ENCODE peak calls at places on chromosomes 3 and 15, in nine cellular contexts. O, B, H, T, Y, D, S, K and Z are unnamed samples.

GRCh38 chr3:29240248-29240647 is 40.6 kb upstream of the RBMS3 start:
- DNase-seq in O (no peak), B (no peak), H (peak), T (no peak), Y (no peak), D (no peak), S (no peak), K (peak), Z (no peak)

GRCh38 chr3:52216585-52217408 is 8.6 kb downstream of the TLR9 start:
- DNase-seq in O (peak), B (peak), H (peak), T (peak), Y (no peak), D (no peak), S (peak), K (peak), Z (no peak)

GRCh38 chr3:181752202-181752671 is 40.5 kb downstream of the SOX2 start:
- DNase-seq in O (no peak), B (no peak), H (no peak), T (no peak), Y (no peak), D (no peak), S (no peak), K (no peak), Z (no peak)

GRCh38 chr3:110026421-110026820 is 689.1 kb upstream of the DPPA4 start:
- DNase-seq in O (no peak), B (no peak), H (no peak), T (no peak), Y (no peak), D (no peak), S (no peak), K (no peak), Z (no peak)

GRCh38 chr3:155229086-155229485 is 64.4 kb downstream of the STRIT1 start:
- DNase-seq in O (no peak), B (no peak), H (no peak), T (no peak), Y (no peak), D (no peak), S (no peak), K (no peak), Z (no peak)

GRCh38 chr3:179266701-179267211 is 15.8 kb upstream of the KCNMB3 start:
- DNase-seq in O (no peak), B (peak), H (no peak), T (no peak), Y (no peak), D (no peak), S (no peak), K (no peak), Z (no peak)

GRCh38 chr3:13764161-13764560 is 115.7 kb downstream of the WNT7A start:
- DNase-seq in O (no peak), B (no peak), H (no peak), T (no peak), Y (no peak), D (no peak), S (no peak), K (no peak), Z (no peak)

GRCh38 chr3:71166839-71167238 is 416.7 kb downstream of the FOXP1 start:
- DNase-seq in O (no peak), B (no peak), H (no peak), T (no peak), Y (no peak), D (no peak), S (no peak), K (no peak), Z (no peak)

GRCh38 chr3:58386966-58387365 is 46.7 kb downstream of the PDHB start:
- DNase-seq in O (no peak), B (no peak), H (no peak), T (no peak), Y (peak), D (no peak), S (peak), K (no peak), Z (no peak)

GRCh38 chr15:85646538-85647091 is 148.1 kb downstream of the KLHL25 start:
- DNase-seq in O (no peak), B (no peak), H (no peak), T (peak), Y (no peak), D (no peak), S (no peak), K (no peak), Z (no peak)

GRCh38 chr3:177057768-177058167 is 139.5 kb downstream of the TBL1XR1 start:
- DNase-seq in O (no peak), B (no peak), H (no peak), T (peak), Y (no peak), D (no peak), S (no peak), K (no peak), Z (no peak)

GRCh38 chr15:66862111-66862815 is 160.2 kb downstream of the SMAD6 start:
- DNase-seq in O (no peak), B (no peak), H (peak), T (no peak), Y (peak), D (no peak), S (no peak), K (peak), Z (no peak)

GRCh38 chr3:173398111-173398479 is 551 bp downstream of the NLGN1 start:
- DNase-seq in O (no peak), B (no peak), H (no peak), T (no peak), Y (no peak), D (no peak), S (peak), K (no peak), Z (no peak)

GRCh38 chr3:123939706-123940105 is 21.3 kb downstream of the CCDC14 start:
- DNase-seq in O (no peak), B (no peak), H (no peak), T (no peak), Y (no peak), D (no peak), S (no peak), K (no peak), Z (no peak)

GRCh38 chr3:172877011-172877410 is 126.5 kb downstream of the ECT2 start:
- DNase-seq in O (peak), B (no peak), H (no peak), T (no peak), Y (no peak), D (no peak), S (no peak), K (no peak), Z (no peak)

GRCh38 chr15:88484781-88485246 is 17.3 kb downstream of the MRPS11 start:
- DNase-seq in O (no peak), B (no peak), H (no peak), T (no peak), Y (no peak), D (no peak), S (no peak), K (no peak), Z (no peak)

GRCh38 chr3:138359549-138360271 is 11.3 kb downstream of the MRAS start:
- DNase-seq in O (no peak), B (no peak), H (no peak), T (no peak), Y (no peak), D (peak), S (no peak), K (no peak), Z (no peak)

GRCh38 chr15:39588531-39589192 is 7.8 kb downstream of the THBS1 start:
- DNase-seq in O (no peak), B (no peak), H (peak), T (no peak), Y (no peak), D (no peak), S (no peak), K (no peak), Z (no peak)

GRCh38 chr3:184970186-184970585 is 158.2 kb downstream of the VPS8 start:
- DNase-seq in O (no peak), B (no peak), H (peak), T (no peak), Y (no peak), D (no peak), S (no peak), K (no peak), Z (no peak)

GRCh38 chr3:197026481-197026866 is 3.1 kb downstream of the MELTF start:
- DNase-seq in O (no peak), B (peak), H (no peak), T (no peak), Y (no peak), D (no peak), S (no peak), K (no peak), Z (no peak)

GRCh38 chr3:196159952-196160804 is 51.0 kb downstream of the ZDHHC19 start:
- DNase-seq in O (peak), B (no peak), H (peak), T (no peak), Y (no peak), D (no peak), S (peak), K (peak), Z (peak)

GRCh38 chr3:33395900-33396299 is 44.3 kb downstream of the UBP1 start:
- DNase-seq in O (no peak), B (no peak), H (no peak), T (no peak), Y (no peak), D (no peak), S (no peak), K (no peak), Z (no peak)

GRCh38 chr3:112097378-112097777 is 11.2 kb downstream of the C3orf52 start:
- DNase-seq in O (no peak), B (no peak), H (peak), T (no peak), Y (peak), D (no peak), S (no peak), K (peak), Z (no peak)

GRCh38 chr3:50649451-50649931 is 25.2 kb upstream of the DOCK3 start:
- DNase-seq in O (no peak), B (no peak), H (no peak), T (no peak), Y (no peak), D (no peak), S (no peak), K (no peak), Z (no peak)

GRCh38 chr3:151918253-151919029 is 45.0 kb downstream of the SUCNR1 start:
- DNase-seq in O (no peak), B (no peak), H (peak), T (no peak), Y (no peak), D (no peak), S (no peak), K (peak), Z (peak)

GRCh38 chr3:52001443-52001974 is 5.8 kb upstream of the RPL29 start:
- DNase-seq in O (peak), B (peak), H (peak), T (peak), Y (peak), D (peak), S (peak), K (peak), Z (peak)

GRCh38 chr15:45100884-45101622 is 12.9 kb downstream of the DUOX2 start:
- DNase-seq in O (no peak), B (no peak), H (no peak), T (no peak), Y (no peak), D (peak), S (no peak), K (no peak), Z (no peak)

GRCh38 chr3:126782554-126782953 is 78.5 kb downstream of the CHCHD6 start:
- DNase-seq in O (no peak), B (no peak), H (peak), T (no peak), Y (peak), D (no peak), S (no peak), K (peak), Z (no peak)

GRCh38 chr15:57122080-57122845 is 203.8 kb downstream of the TCF12 start:
- DNase-seq in O (no peak), B (no peak), H (no peak), T (no peak), Y (no peak), D (no peak), S (no peak), K (no peak), Z (no peak)

GRCh38 chr3:145963111-145963510 is 197.9 kb downstream of the PLOD2 start:
- DNase-seq in O (no peak), B (no peak), H (no peak), T (no peak), Y (no peak), D (no peak), S (no peak), K (no peak), Z (no peak)

GRCh38 chr3:79515072-79515471 is 252.7 kb downstream of the ROBO1 start:
- DNase-seq in O (no peak), B (no peak), H (no peak), T (no peak), Y (no peak), D (no peak), S (no peak), K (no peak), Z (no peak)

GRCh38 chr15:81297147-81297572 is 26.8 kb downstream of the STARD5 start:
- DNase-seq in O (no peak), B (no peak), H (peak), T (no peak), Y (no peak), D (no peak), S (peak), K (peak), Z (no peak)

GRCh38 chr3:113084777-113085176 is 94.0 kb downstream of the GTPBP8 start:
- DNase-seq in O (no peak), B (no peak), H (peak), T (no peak), Y (no peak), D (peak), S (peak), K (peak), Z (no peak)

GRCh38 chr15:68383161-68384074 is 48.5 kb downstream of the ITGA11 start:
- DNase-seq in O (peak), B (no peak), H (peak), T (peak), Y (peak), D (peak), S (no peak), K (peak), Z (peak)

GRCh38 chr3:88572450-88572849 is 422.7 kb downstream of the C3orf38 start:
- DNase-seq in O (no peak), B (no peak), H (no peak), T (no peak), Y (no peak), D (no peak), S (no peak), K (no peak), Z (no peak)

GRCh38 chr3:109532257-109533216 is 195.2 kb upstream of the DPPA4 start:
- DNase-seq in O (peak), B (no peak), H (peak), T (peak), Y (no peak), D (no peak), S (peak), K (no peak), Z (peak)

GRCh38 chr15:73688455-73688854 is 4.3 kb downstream of the CD276 start:
- DNase-seq in O (no peak), B (no peak), H (no peak), T (no peak), Y (no peak), D (peak), S (no peak), K (no peak), Z (no peak)

GRCh38 chr15:73685561-73685960 is 1.4 kb downstream of the CD276 start:
- DNase-seq in O (no peak), B (no peak), H (no peak), T (no peak), Y (no peak), D (no peak), S (no peak), K (no peak), Z (no peak)

GRCh38 chr15:73685981-73686380 is 1.8 kb downstream of the CD276 start:
- DNase-seq in O (no peak), B (no peak), H (no peak), T (no peak), Y (no peak), D (no peak), S (no peak), K (no peak), Z (no peak)

GRCh38 chr15:73683624-73684536 is at the start of gene CD276:
- DNase-seq in O (no peak), B (peak), H (peak), T (no peak), Y (peak), D (peak), S (peak), K (peak), Z (no peak)

GRCh38 chr15:73686781-73687256 is 2.6 kb downstream of the CD276 start:
- DNase-seq in O (no peak), B (no peak), H (peak), T (no peak), Y (peak), D (peak), S (no peak), K (peak), Z (no peak)
- H3K27ac ChIP-seq in O (no peak), B (no peak), H (peak), T (no peak), Y (peak), D (no peak), S (no peak), K (peak), Z (no peak)

DNA sequence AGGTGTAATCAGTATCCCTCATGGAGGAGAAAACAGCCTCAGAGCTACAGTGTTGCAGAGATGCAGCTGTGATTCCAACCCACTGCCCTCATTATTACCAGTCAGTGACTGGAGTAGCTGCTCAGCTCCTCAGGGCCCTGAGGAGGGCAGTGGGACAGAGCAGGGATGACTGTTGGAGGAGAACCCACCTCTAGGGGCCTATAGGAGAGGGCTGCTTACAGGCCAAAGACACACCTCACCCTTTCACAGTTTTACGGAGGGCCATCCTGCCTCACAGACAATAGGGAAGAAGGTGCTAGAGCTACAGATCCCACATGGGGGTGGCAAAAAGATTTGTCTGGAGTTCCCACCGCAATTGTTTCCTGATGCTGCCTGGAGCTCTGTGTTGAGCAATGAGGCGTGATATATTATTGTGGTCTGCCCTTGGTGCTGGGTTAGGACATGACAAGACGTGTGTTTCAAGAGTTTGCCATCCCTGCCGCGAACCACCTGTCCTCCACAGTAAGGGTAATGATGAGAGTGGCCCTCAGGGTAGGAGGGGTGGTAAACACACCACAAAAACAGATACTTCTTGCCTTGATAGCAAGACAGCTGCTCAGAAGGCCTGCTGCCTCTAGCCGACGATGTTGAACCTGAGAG is 140.5 kb upstream of the TPM1 start:
- DNase-seq in O (no peak), B (no peak), H (no peak), T (no peak), Y (no peak), D (no peak), S (no peak), K (no peak), Z (no peak)
- H3K27ac ChIP-seq in O (no peak), B (no peak), H (no peak), T (no peak), Y (no peak), D (peak), S (no peak), K (no peak), Z (no peak)

DNA sequence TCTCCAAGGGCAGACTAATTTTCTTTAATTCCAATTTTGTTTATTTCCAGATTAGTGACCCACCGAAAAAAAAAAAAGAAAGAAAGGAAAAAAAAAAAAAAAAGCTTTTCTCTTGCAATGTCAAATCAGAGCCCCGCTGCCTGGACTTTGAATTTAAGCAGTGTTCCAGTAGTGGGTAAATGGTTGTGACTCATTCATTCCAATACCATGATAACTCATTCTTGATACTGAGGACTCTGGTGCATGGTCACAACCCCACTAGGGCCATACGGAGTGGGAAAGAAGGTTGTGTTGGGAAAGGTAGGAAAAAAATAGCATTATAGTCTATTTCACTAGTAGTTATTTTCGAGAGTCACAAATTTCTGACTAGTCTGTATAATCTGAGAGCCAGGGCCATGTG is 59.1 kb upstream of the COL8A1 start:
- DNase-seq in O (no peak), B (no peak), H (peak), T (no peak), Y (peak), D (no peak), S (no peak), K (peak), Z (no peak)
- H3K27ac ChIP-seq in O (no peak), B (no peak), H (no peak), T (no peak), Y (no peak), D (no peak), S (no peak), K (no peak), Z (no peak)

GRCh38 chr3:23079976-23080375 is 123.2 kb upstream of the UBE2E2 start:
- DNase-seq in O (no peak), B (no peak), H (peak), T (no peak), Y (no peak), D (no peak), S (no peak), K (peak), Z (no peak)
- H3K27ac ChIP-seq in O (no peak), B (no peak), H (no peak), T (no peak), Y (no peak), D (no peak), S (no peak), K (no peak), Z (no peak)

DNA sequence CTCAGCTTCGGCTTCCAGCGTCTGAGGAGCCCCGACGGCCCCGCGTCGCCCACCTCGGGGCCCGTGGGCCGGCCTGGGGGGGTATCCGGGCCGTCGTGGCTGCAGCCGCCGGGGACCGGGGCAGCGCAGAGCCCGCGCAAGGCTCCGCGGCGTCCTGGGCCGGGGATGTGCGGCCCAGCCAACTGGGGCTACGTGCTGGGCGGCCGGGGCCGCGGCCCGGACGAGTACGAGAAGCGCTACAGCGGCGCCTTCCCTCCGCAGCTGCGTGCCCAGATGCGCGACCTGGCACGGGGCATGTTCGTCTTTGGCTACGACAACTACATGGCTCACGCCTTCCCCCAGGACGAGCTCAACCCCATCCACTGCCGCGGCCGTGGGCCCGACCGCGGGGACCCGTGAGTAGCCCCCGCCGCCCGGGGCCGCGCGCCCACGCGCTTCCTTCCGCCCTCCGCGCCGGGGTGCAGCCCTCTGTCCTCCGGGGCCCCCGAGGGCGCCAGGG is 462 bp downstream of the EDEM1 start:
- DNase-seq in O (peak), B (peak), H (peak), T (peak), Y (peak), D (peak), S (peak), K (peak), Z (peak)
- H3K27ac ChIP-seq in O (peak), B (peak), H (peak), T (peak), Y (peak), D (peak), S (peak), K (peak), Z (peak)

GRCh38 chr3:11558002-11558401 is 85.7 kb downstream of the VGLL4 start:
- DNase-seq in O (no peak), B (no peak), H (peak), T (no peak), Y (peak), D (no peak), S (no peak), K (peak), Z (no peak)
- H3K27ac ChIP-seq in O (no peak), B (no peak), H (no peak), T (no peak), Y (peak), D (peak), S (no peak), K (peak), Z (no peak)